ENCODE peak calls at places on chromosomes 3 and 15, in seven cellular contexts. One of them, this sample, is unnamed.

GRCh38 chr3:64266065-64266874 is 41.0 kb upstream of the PRICKLE2 start:
- DNase-seq in mesendoderm: no peak
- DNase-seq in mesenchymal stem cell: peak
- DNase-seq in H9: no peak
- DNase-seq in IMR-90: peak
- DNase-seq in H1: no peak
- DNase-seq in trophoblast cell: peak
- DNase-seq in this sample: no peak

GRCh38 chr3:123632161-123632655 is 47.4 kb upstream of the HACD2 start:
- DNase-seq in mesendoderm: peak
- DNase-seq in mesenchymal stem cell: peak
- DNase-seq in H9: no peak
- DNase-seq in IMR-90: peak
- DNase-seq in H1: no peak
- DNase-seq in trophoblast cell: no peak
- DNase-seq in this sample: no peak

GRCh38 chr3:140898340-140899180 is 43.1 kb upstream of the SLC25A36 start:
- DNase-seq in mesendoderm: peak
- DNase-seq in mesenchymal stem cell: peak
- DNase-seq in H9: no peak
- DNase-seq in IMR-90: peak
- DNase-seq in H1: no peak
- DNase-seq in trophoblast cell: peak
- DNase-seq in this sample: peak

GRCh38 chr15:60026555-60026954 is 22.4 kb downstream of the FOXB1 start:
- DNase-seq in mesendoderm: no peak
- DNase-seq in mesenchymal stem cell: no peak
- DNase-seq in H9: no peak
- DNase-seq in IMR-90: no peak
- DNase-seq in H1: no peak
- DNase-seq in trophoblast cell: no peak
- DNase-seq in this sample: no peak

GRCh38 chr15:91017716-91018115 is 4.7 kb downstream of the VPS33B start:
- DNase-seq in mesendoderm: no peak
- DNase-seq in mesenchymal stem cell: no peak
- DNase-seq in H9: no peak
- DNase-seq in IMR-90: no peak
- DNase-seq in H1: no peak
- DNase-seq in trophoblast cell: no peak
- DNase-seq in this sample: no peak

GRCh38 chr3:134039161-134039862 is 9.6 kb upstream of the SLCO2A1 start:
- DNase-seq in mesendoderm: peak
- DNase-seq in mesenchymal stem cell: no peak
- DNase-seq in H9: peak
- DNase-seq in IMR-90: no peak
- DNase-seq in H1: peak
- DNase-seq in trophoblast cell: peak
- DNase-seq in this sample: no peak

GRCh38 chr3:182116386-182116785 is 404.7 kb downstream of the SOX2 start:
- DNase-seq in mesendoderm: no peak
- DNase-seq in mesenchymal stem cell: no peak
- DNase-seq in H9: no peak
- DNase-seq in IMR-90: no peak
- DNase-seq in H1: no peak
- DNase-seq in trophoblast cell: no peak
- DNase-seq in this sample: no peak

GRCh38 chr3:10263549-10264363 is 15.5 kb downstream of the TATDN2 start:
- DNase-seq in mesendoderm: peak
- DNase-seq in mesenchymal stem cell: peak
- DNase-seq in H9: peak
- DNase-seq in IMR-90: peak
- DNase-seq in H1: peak
- DNase-seq in trophoblast cell: peak
- DNase-seq in this sample: no peak

GRCh38 chr15:63517614-63518013 is 13.2 kb downstream of the USP3 start:
- DNase-seq in mesendoderm: peak
- DNase-seq in mesenchymal stem cell: no peak
- DNase-seq in H9: no peak
- DNase-seq in IMR-90: no peak
- DNase-seq in H1: no peak
- DNase-seq in trophoblast cell: peak
- DNase-seq in this sample: no peak

GRCh38 chr3:184218814-184219213 is 10.6 kb upstream of the VWA5B2 start:
- DNase-seq in mesendoderm: no peak
- DNase-seq in mesenchymal stem cell: no peak
- DNase-seq in H9: no peak
- DNase-seq in IMR-90: no peak
- DNase-seq in H1: no peak
- DNase-seq in trophoblast cell: no peak
- DNase-seq in this sample: no peak

GRCh38 chr15:68348064-68348463 is 70.5 kb downstream of the FEM1B start:
- DNase-seq in mesendoderm: no peak
- DNase-seq in mesenchymal stem cell: peak
- DNase-seq in H9: no peak
- DNase-seq in IMR-90: peak
- DNase-seq in H1: no peak
- DNase-seq in trophoblast cell: no peak
- DNase-seq in this sample: no peak

GRCh38 chr3:125310623-125311076 is 64.5 kb downstream of the ZNF148 start:
- DNase-seq in mesendoderm: peak
- DNase-seq in mesenchymal stem cell: no peak
- DNase-seq in H9: no peak
- DNase-seq in IMR-90: no peak
- DNase-seq in H1: no peak
- DNase-seq in trophoblast cell: peak
- DNase-seq in this sample: no peak

GRCh38 chr15:42608110-42608531 is 32.7 kb downstream of the STARD9 start:
- DNase-seq in mesendoderm: no peak
- DNase-seq in mesenchymal stem cell: peak
- DNase-seq in H9: no peak
- DNase-seq in IMR-90: no peak
- DNase-seq in H1: no peak
- DNase-seq in trophoblast cell: peak
- DNase-seq in this sample: no peak

GRCh38 chr15:56815247-56815646 is 81.9 kb upstream of the ZNF280D start:
- DNase-seq in mesendoderm: no peak
- DNase-seq in mesenchymal stem cell: no peak
- DNase-seq in H9: no peak
- DNase-seq in IMR-90: no peak
- DNase-seq in H1: no peak
- DNase-seq in trophoblast cell: no peak
- DNase-seq in this sample: no peak
- H3K4ac ChIP-seq in mesendoderm: no peak
- H3K4ac ChIP-seq in mesenchymal stem cell: no peak
- H3K4ac ChIP-seq in H9: no peak
- H3K4ac ChIP-seq in IMR-90: no peak
- H3K4ac ChIP-seq in H1: no peak
- H3K4ac ChIP-seq in trophoblast cell: no peak
- H3K4ac ChIP-seq in this sample: no peak

GRCh38 chr3:46831841-46832240 is 31.4 kb downstream of the MYL3 start:
- DNase-seq in mesendoderm: no peak
- DNase-seq in mesenchymal stem cell: no peak
- DNase-seq in H9: no peak
- DNase-seq in IMR-90: no peak
- DNase-seq in H1: no peak
- DNase-seq in trophoblast cell: peak
- DNase-seq in this sample: no peak

GRCh38 chr3:46833346-46834300 is 29.6 kb downstream of the MYL3 start:
- DNase-seq in mesendoderm: no peak
- DNase-seq in mesenchymal stem cell: no peak
- DNase-seq in H9: no peak
- DNase-seq in IMR-90: no peak
- DNase-seq in H1: no peak
- DNase-seq in trophoblast cell: no peak
- DNase-seq in this sample: no peak

GRCh38 chr3:46829699-46830208 is 33.5 kb downstream of the MYL3 start:
- DNase-seq in mesendoderm: peak
- DNase-seq in mesenchymal stem cell: no peak
- DNase-seq in H9: no peak
- DNase-seq in IMR-90: no peak
- DNase-seq in H1: peak
- DNase-seq in trophoblast cell: no peak
- DNase-seq in this sample: no peak

GRCh38 chr3:46831316-46831715 is 31.9 kb downstream of the MYL3 start:
- DNase-seq in mesendoderm: no peak
- DNase-seq in mesenchymal stem cell: no peak
- DNase-seq in H9: no peak
- DNase-seq in IMR-90: no peak
- DNase-seq in H1: peak
- DNase-seq in trophoblast cell: no peak
- DNase-seq in this sample: no peak

DNA sequence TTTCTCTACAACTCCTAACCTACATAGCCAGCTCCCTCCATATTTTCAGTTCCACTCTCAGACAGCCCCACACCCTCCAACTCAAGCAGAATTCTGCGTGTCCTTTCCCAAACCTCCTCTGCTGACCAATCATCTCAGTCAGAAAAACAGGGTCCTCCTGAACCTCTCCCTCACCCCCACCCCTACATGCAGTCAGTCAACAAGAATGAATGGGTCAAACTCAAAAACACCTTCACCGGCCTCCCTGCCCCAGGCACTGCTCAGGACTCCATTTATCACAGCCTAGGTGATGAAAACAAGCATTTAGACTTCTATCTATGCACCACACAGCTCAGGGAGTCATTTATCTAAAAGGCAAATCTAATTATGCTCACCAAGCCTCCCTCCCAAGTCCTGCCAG is 32.4 kb downstream of the MYL3 start:
- DNase-seq in mesendoderm: no peak
- DNase-seq in mesenchymal stem cell: no peak
- DNase-seq in H9: no peak
- DNase-seq in IMR-90: no peak
- DNase-seq in H1: peak
- DNase-seq in trophoblast cell: no peak
- DNase-seq in this sample: no peak
- H2BK5ac ChIP-seq in mesendoderm: no peak
- H2BK5ac ChIP-seq in mesenchymal stem cell: no peak
- H2BK5ac ChIP-seq in H9: no peak
- H2BK5ac ChIP-seq in IMR-90: no peak
- H2BK5ac ChIP-seq in H1: no peak
- H2BK5ac ChIP-seq in trophoblast cell: no peak
- H2BK5ac ChIP-seq in this sample: no peak

DNA sequence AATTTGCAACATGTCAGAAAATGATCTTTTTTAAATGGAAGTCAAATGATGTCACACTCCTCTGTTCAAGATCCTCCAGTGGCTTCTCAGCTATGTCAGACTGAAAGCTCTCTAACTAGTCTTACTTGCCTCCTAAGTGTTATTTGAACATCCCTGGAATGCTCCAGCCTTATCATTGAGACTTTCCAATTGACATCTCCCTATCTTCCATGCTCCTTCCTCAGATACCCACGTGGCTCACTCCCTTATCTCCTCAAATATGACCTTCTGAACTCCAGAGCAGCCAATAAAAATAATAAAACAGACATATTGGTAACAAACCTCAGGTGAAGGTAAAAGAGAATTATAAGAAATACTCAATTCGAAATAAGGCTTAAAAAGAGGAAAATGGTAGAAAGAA is 25.5 kb upstream of the AADAC start:
- DNase-seq in mesendoderm: peak
- DNase-seq in mesenchymal stem cell: no peak
- DNase-seq in H9: no peak
- DNase-seq in IMR-90: no peak
- DNase-seq in H1: no peak
- DNase-seq in trophoblast cell: no peak
- DNase-seq in this sample: no peak
- H3K4ac ChIP-seq in mesendoderm: no peak
- H3K4ac ChIP-seq in mesenchymal stem cell: no peak
- H3K4ac ChIP-seq in H9: no peak
- H3K4ac ChIP-seq in IMR-90: no peak
- H3K4ac ChIP-seq in H1: no peak
- H3K4ac ChIP-seq in trophoblast cell: no peak
- H3K4ac ChIP-seq in this sample: no peak

DNA sequence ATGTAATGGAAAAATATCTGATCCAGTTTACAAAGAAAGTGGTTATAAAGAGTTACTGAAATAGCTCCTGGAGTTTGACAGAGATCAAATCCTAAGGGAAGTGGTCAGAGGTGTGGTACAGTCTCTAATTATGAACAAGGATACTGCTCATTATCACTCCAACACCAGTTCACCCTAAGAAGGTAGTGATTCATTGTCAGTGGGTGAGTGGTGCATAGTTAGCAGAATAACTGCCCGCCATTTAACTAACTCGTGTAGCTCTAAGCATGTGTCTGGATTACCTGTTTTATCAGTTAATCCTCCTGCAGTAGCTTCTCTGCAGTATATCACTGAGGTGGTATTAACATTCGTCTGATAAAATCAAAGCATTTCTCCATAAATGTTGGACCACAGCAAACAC is 700.1 kb downstream of the NLGN1 start:
- DNase-seq in mesendoderm: no peak
- DNase-seq in mesenchymal stem cell: no peak
- DNase-seq in H9: no peak
- DNase-seq in IMR-90: no peak
- DNase-seq in H1: no peak
- DNase-seq in trophoblast cell: no peak
- DNase-seq in this sample: no peak
- H2BK5ac ChIP-seq in mesendoderm: no peak
- H2BK5ac ChIP-seq in mesenchymal stem cell: no peak
- H2BK5ac ChIP-seq in H9: no peak
- H2BK5ac ChIP-seq in IMR-90: no peak
- H2BK5ac ChIP-seq in H1: no peak
- H2BK5ac ChIP-seq in trophoblast cell: no peak
- H2BK5ac ChIP-seq in this sample: no peak

DNA sequence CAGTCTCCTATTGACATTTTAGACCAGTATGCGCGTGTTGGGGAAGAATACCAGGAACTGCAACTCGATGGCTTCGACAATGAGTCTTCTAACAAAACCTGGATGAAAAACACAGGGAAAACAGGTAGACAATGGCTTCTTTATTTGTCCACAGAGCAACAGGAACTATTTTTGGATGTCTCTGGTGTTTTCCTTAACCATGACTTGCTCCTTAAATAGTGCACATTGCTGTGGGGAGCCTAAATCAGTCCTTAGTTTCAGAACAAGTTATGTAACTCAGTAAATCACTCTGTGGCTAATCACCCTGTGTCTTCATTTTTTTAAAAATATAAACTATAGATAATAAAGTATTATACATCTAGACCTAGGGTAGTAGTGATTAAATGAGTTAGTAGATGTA is 383.7 kb downstream of the FEZF2 start:
- DNase-seq in mesendoderm: no peak
- DNase-seq in mesenchymal stem cell: no peak
- DNase-seq in H9: no peak
- DNase-seq in IMR-90: no peak
- DNase-seq in H1: no peak
- DNase-seq in trophoblast cell: no peak
- DNase-seq in this sample: no peak
- H3K4ac ChIP-seq in mesendoderm: no peak
- H3K4ac ChIP-seq in mesenchymal stem cell: no peak
- H3K4ac ChIP-seq in H9: no peak
- H3K4ac ChIP-seq in IMR-90: no peak
- H3K4ac ChIP-seq in H1: no peak
- H3K4ac ChIP-seq in trophoblast cell: no peak
- H3K4ac ChIP-seq in this sample: no peak

This sample was measured in neuronal stem cell.